ENCODE peak calls at places on chromosomes 5 and 9, in five cellular contexts. A is activated CD8-positive, alpha-beta memory T cell treated with anti-CD3 and anti-CD28 coated beads, Interleukin-2, amount 50 U/mL, for 48 hours; J is colonic mucosa; S is dorsolateral prefrontal cortex; U is A673. O is an unnamed sample.
A peak's percentile ranks its signal among the peaks of the same experiment; 100 is the strongest.

GRCh38 chr5:167754501-167754941 is 536.9 kb upstream of the WWC1 start:
- DNase-seq in A (no peak), J (no peak), S (no peak), U (peak; percentile 93), O (no peak)

GRCh38 chr5:59673438-59674058 is 220.0 kb downstream of the PDE4D start:
- DNase-seq in A (no peak), J (no peak), S (no peak), U (peak; percentile 66), O (peak; percentile 75)

GRCh38 chr5:181099453-181100086 is 31.4 kb downstream of the OR2V1 start:
- DNase-seq in A (peak; percentile 42), J (no peak), S (no peak), U (no peak), O (no peak)

GRCh38 chr5:113902917-113903681 is 389.6 kb downstream of the YTHDC2 start:
- DNase-seq in A (no peak), J (no peak), S (no peak), U (no peak), O (no peak)

GRCh38 chr5:93070938-93071337 is 510.1 kb downstream of the NR2F1-AS1 start:
- DNase-seq in A (no peak), J (no peak), S (no peak), U (no peak), O (no peak)

GRCh38 chr5:962386-962785 is 46.2 kb upstream of the NKD2 start:
- DNase-seq in A (no peak), J (no peak), S (no peak), U (no peak), O (no peak)

GRCh38 chr5:149256451-149256850 is 15.2 kb upstream of the AFAP1L1 start:
- DNase-seq in A (no peak), J (no peak), S (no peak), U (no peak), O (no peak)

GRCh38 chr5:149869266-149869875 is 75.2 kb downstream of the PDE6A start:
- DNase-seq in A (no peak), J (peak; percentile 86), S (no peak), U (no peak), O (no peak)

GRCh38 chr5:67493676-67494075 is 297.1 kb upstream of the CD180 start:
- DNase-seq in A (no peak), J (peak; percentile 64), S (peak; percentile 71), U (peak; percentile 72), O (no peak)

GRCh38 chr5:58972301-58972700 is 389.4 kb downstream of the RAB3C start:
- DNase-seq in A (no peak), J (no peak), S (no peak), U (peak; percentile 77), O (no peak)

GRCh38 chr9:115923903-115924668 is 229.5 kb upstream of the PAPPA start:
- DNase-seq in A (no peak), J (peak; percentile 20), S (no peak), U (no peak), O (peak; percentile 33)

GRCh38 chr5:131193106-131193505 is 22.4 kb downstream of the LYRM7 start:
- DNase-seq in A (no peak), J (no peak), S (no peak), U (no peak), O (no peak)

GRCh38 chr9:126661521-126662251 is 48.0 kb downstream of the LMX1B start:
- DNase-seq in A (no peak), J (no peak), S (no peak), U (peak; percentile 25), O (peak; percentile 99)

GRCh38 chr5:93331864-93332263 is 249.2 kb downstream of the NR2F1-AS1 start:
- DNase-seq in A (no peak), J (no peak), S (peak; percentile 34), U (no peak), O (no peak)

GRCh38 chr5:95543017-95543705 is 11.6 kb downstream of the SKIC3 start:
- DNase-seq in A (no peak), J (no peak), S (no peak), U (no peak), O (peak; percentile 53)

GRCh38 chr5:146101646-146102045 is 3.7 kb downstream of the PLAC8L1 start:
- DNase-seq in A (no peak), J (no peak), S (no peak), U (no peak), O (no peak)

GRCh38 chr5:64312496-64312895 is 146.9 kb downstream of the RNF180 start:
- DNase-seq in A (no peak), J (no peak), S (no peak), U (no peak), O (no peak)

GRCh38 chr9:33116855-33117254 is 40.4 kb upstream of the SMU1 start:
- DNase-seq in A (no peak), J (no peak), S (no peak), U (no peak), O (no peak)